ENCODE peak calls at places on chromosomes 5 and 9, in ten cellular contexts. D is lower lobe of right lung; C is lung; G is tibial nerve; Q is GM23248; H is CD8-positive, alpha-beta memory T cell; I is prostate gland; W is heart right ventricle; S is IMR-90; V is tibial artery. T is an unnamed sample. For H3K9me3, the result is how much of the 10 kb centered on the place peaks cover.

GRCh38 chr5:67089200-67089725 is 107.3 kb downstream of the CD180 start:
- DNase-seq in D (no peak), C (no peak), G (no peak), Q (peak), H (no peak), I (no peak), W (no peak), S (peak), V (no peak), T (no peak)

GRCh38 chr9:17018001-17018491 is 116.8 kb upstream of the CNTLN start:
- DNase-seq in D (no peak), C (no peak), G (peak), Q (peak), H (no peak), I (peak), W (peak), S (peak), V (peak), T (no peak)

GRCh38 chr5:65811004-65811403 is 89.0 kb downstream of the NLN start:
- DNase-seq in D (no peak), C (no peak), G (no peak), Q (peak), H (no peak), I (no peak), W (no peak), S (peak), V (no peak), T (no peak)

GRCh38 chr9:88724241-88724805 is 189.3 kb downstream of the NXNL2 start:
- DNase-seq in D (no peak), C (no peak), G (no peak), Q (no peak), H (no peak), I (no peak), W (no peak), S (no peak), V (no peak), T (no peak)

GRCh38 chr9:104992696-104993095 is 64.7 kb upstream of the ABCA1 start:
- DNase-seq in D (no peak), C (no peak), G (no peak), Q (peak), H (no peak), I (no peak), W (no peak), S (peak), V (no peak), T (no peak)

GRCh38 chr5:115666023-115666422 is 40.2 kb upstream of the TMED7 start:
- DNase-seq in D (no peak), C (no peak), G (no peak), Q (no peak), H (no peak), I (no peak), W (no peak), S (no peak), V (no peak), T (no peak)

GRCh38 chr5:134545070-134545868 is 19.8 kb downstream of the JADE2 start:
- DNase-seq in D (no peak), C (no peak), G (peak), Q (no peak), H (peak), I (no peak), W (peak), S (no peak), V (peak), T (no peak)

GRCh38 chr9:117104972-117105495 is 309.8 kb downstream of the ASTN2 start:
- DNase-seq in D (no peak), C (no peak), G (no peak), Q (no peak), H (no peak), I (no peak), W (no peak), S (peak), V (no peak), T (no peak)

GRCh38 chr5:145856285-145856818 is 16.5 kb downstream of the GRXCR2 start:
- DNase-seq in D (peak), C (no peak), G (peak), Q (peak), H (no peak), I (peak), W (peak), S (peak), V (peak), T (no peak)

GRCh38 chr5:36242534-36243144 is 914 bp upstream of the NADK2 start:
- DNase-seq in D (no peak), C (no peak), G (peak), Q (no peak), H (peak), I (no peak), W (no peak), S (no peak), V (no peak), T (no peak)

GRCh38 chr9:37295178-37295577 is 127.3 kb upstream of the GRHPR start:
- DNase-seq in D (no peak), C (no peak), G (no peak), Q (no peak), H (no peak), I (no peak), W (no peak), S (no peak), V (no peak), T (no peak)

GRCh38 chr9:74760031-74760700 is 127.6 kb downstream of the TRPM6 start:
- DNase-seq in D (no peak), C (no peak), G (no peak), Q (peak), H (no peak), I (no peak), W (no peak), S (peak), V (no peak), T (no peak)

GRCh38 chr5:153084476-153084875 is 406.0 kb upstream of the GRIA1 start:
- DNase-seq in D (no peak), C (no peak), G (no peak), Q (no peak), H (no peak), I (no peak), W (no peak), S (no peak), V (no peak), T (no peak)

GRCh38 chr9:136326061-136326776 is 1.1 kb upstream of the GPSM1 start:
- DNase-seq in D (no peak), C (no peak), G (no peak), Q (peak), H (no peak), I (no peak), W (peak), S (peak), V (no peak), T (no peak)

GRCh38 chr5:152288499-152288898 is 116.6 kb downstream of the NMUR2 start:
- DNase-seq in D (no peak), C (no peak), G (no peak), Q (no peak), H (no peak), I (no peak), W (peak), S (no peak), V (peak), T (no peak)

GRCh38 chr9:30697958-30698357 is 1686.5 kb upstream of the ACO1 start:
- DNase-seq in D (no peak), C (no peak), G (no peak), Q (no peak), H (no peak), I (no peak), W (no peak), S (no peak), V (no peak), T (no peak)

GRCh38 chr9:89877051-89878002 is 272.5 kb downstream of the GADD45G start:
- DNase-seq in D (peak), C (no peak), G (no peak), Q (no peak), H (no peak), I (no peak), W (no peak), S (no peak), V (no peak), T (no peak)

GRCh38 chr9:38036359-38037084 is 32.5 kb downstream of the SHB start:
- DNase-seq in D (no peak), C (no peak), G (no peak), Q (peak), H (no peak), I (peak), W (no peak), S (peak), V (peak), T (no peak)

GRCh38 chr9:9919174-9919573 is 693.6 kb downstream of the PTPRD start:
- DNase-seq in D (no peak), C (no peak), G (no peak), Q (no peak), H (no peak), I (no peak), W (no peak), S (no peak), V (no peak), T (no peak)

GRCh38 chr9:108854094-108854493 is 1.7 kb downstream of the ACTL7B start:
- DNase-seq in D (no peak), C (no peak), G (no peak), Q (no peak), H (no peak), I (no peak), W (no peak), S (no peak), V (no peak), T (no peak)

GRCh38 chr5:115457985-115458384 is 86.6 kb downstream of the FEM1C start:
- DNase-seq in D (no peak), C (no peak), G (no peak), Q (no peak), H (no peak), I (no peak), W (no peak), S (no peak), V (no peak), T (no peak)

GRCh38 chr5:112865128-112865527 is 4.0 kb downstream of the SRP19 start:
- DNase-seq in D (no peak), C (no peak), G (no peak), Q (no peak), H (no peak), I (no peak), W (no peak), S (no peak), V (no peak), T (no peak)

GRCh38 chr5:51495672-51496071 is 112.4 kb downstream of the ISL1 start:
- DNase-seq in D (no peak), C (no peak), G (no peak), Q (peak), H (no peak), I (no peak), W (no peak), S (peak), V (no peak), T (no peak)

GRCh38 chr5:108696407-108696806 is 51.3 kb upstream of the FER start:
- DNase-seq in D (no peak), C (no peak), G (no peak), Q (no peak), H (no peak), I (no peak), W (no peak), S (no peak), V (no peak), T (no peak)

GRCh38 chr5:17951392-17952169 is 317.3 kb downstream of the TAF11L14 start:
- DNase-seq in D (no peak), C (no peak), G (no peak), Q (no peak), H (no peak), I (peak), W (no peak), S (no peak), V (no peak), T (no peak)

GRCh38 chr5:48192-48591 is 43.8 kb upstream of the PLEKHG4B start:
- DNase-seq in D (no peak), C (no peak), G (no peak), Q (no peak), H (no peak), I (no peak), W (no peak), S (no peak), V (no peak), T (no peak)

GRCh38 chr5:97094579-97095317 is 47.7 kb downstream of the LIX1 start:
- DNase-seq in D (no peak), C (no peak), G (no peak), Q (no peak), H (no peak), I (no peak), W (no peak), S (no peak), V (no peak), T (no peak)

GRCh38 chr9:126061575-126061974 is 265.1 kb upstream of the MVB12B start:
- DNase-seq in D (no peak), C (no peak), G (no peak), Q (no peak), H (no peak), I (no peak), W (no peak), S (no peak), V (no peak), T (no peak)

GRCh38 chr9:132994410-132995120 is 16.1 kb downstream of the GFI1B start:
- DNase-seq in D (peak), C (no peak), G (no peak), Q (peak), H (no peak), I (peak), W (no peak), S (peak), V (no peak), T (no peak)

GRCh38 chr9:98101868-98102273 is 17.2 kb downstream of the TRIM14 start:
- DNase-seq in D (peak), C (no peak), G (no peak), Q (no peak), H (peak), I (no peak), W (no peak), S (peak), V (no peak), T (peak)

GRCh38 chr9:127580371-127580770 is 31.7 kb upstream of the STXBP1 start:
- DNase-seq in D (peak), C (no peak), G (no peak), Q (no peak), H (no peak), I (no peak), W (no peak), S (no peak), V (no peak), T (no peak)

GRCh38 chr9:130309689-130310455 is 44.3 kb downstream of the HMCN2 start:
- DNase-seq in D (peak), C (no peak), G (no peak), Q (no peak), H (no peak), I (no peak), W (no peak), S (no peak), V (no peak), T (no peak)
- H3K9me3 ChIP-seq in D (under half), C (under half), G (under half), Q (under half), H (under half), I (under half), W (under half), S (under half), V (under half), T (under half)

GRCh38 chr9:4097991-4098390 is 201.9 kb downstream of the GLIS3 start:
- DNase-seq in D (no peak), C (no peak), G (no peak), Q (peak), H (no peak), I (no peak), W (no peak), S (no peak), V (no peak), T (no peak)
- H3K27ac ChIP-seq in D (no peak), C (no peak), G (no peak), Q (peak), H (no peak), I (no peak), W (no peak), S (no peak), V (peak), T (no peak)

GRCh38 chr5:140049205-140049604 is 6.1 kb upstream of the NRG2 start:
- DNase-seq in D (no peak), C (no peak), G (no peak), Q (no peak), H (no peak), I (no peak), W (no peak), S (no peak), V (no peak), T (no peak)
- H3K9me3 ChIP-seq in D (under half), C (under half), G (under half), Q (under half), H (under half), I (under half), W (under half), S (under half), V (under half), T (under half)

GRCh38 chr9:69555802-69556201 is 116.4 kb downstream of the APBA1 start:
- DNase-seq in D (no peak), C (no peak), G (no peak), Q (no peak), H (no peak), I (no peak), W (no peak), S (no peak), V (no peak), T (no peak)
- H3K27ac ChIP-seq in D (no peak), C (no peak), G (no peak), Q (no peak), H (no peak), I (no peak), W (no peak), S (no peak), V (no peak), T (no peak)

GRCh38 chr5:123294544-123294943 is 128.7 kb downstream of the CEP120 start:
- DNase-seq in D (no peak), C (no peak), G (no peak), Q (no peak), H (no peak), I (no peak), W (no peak), S (no peak), V (no peak), T (no peak)
- H3K9me3 ChIP-seq in D (under half), C (under half), G (under half), Q (under half), H (under half), I (under half), W (under half), S (under half), V (under half), T (under half)

GRCh38 chr5:149134778-149135169 is 6.5 kb upstream of the ABLIM3 start:
- DNase-seq in D (no peak), C (no peak), G (no peak), Q (peak), H (no peak), I (no peak), W (no peak), S (no peak), V (no peak), T (no peak)
- H3K27ac ChIP-seq in D (no peak), C (peak), G (no peak), Q (peak), H (no peak), I (no peak), W (peak), S (no peak), V (peak), T (no peak)

DNA sequence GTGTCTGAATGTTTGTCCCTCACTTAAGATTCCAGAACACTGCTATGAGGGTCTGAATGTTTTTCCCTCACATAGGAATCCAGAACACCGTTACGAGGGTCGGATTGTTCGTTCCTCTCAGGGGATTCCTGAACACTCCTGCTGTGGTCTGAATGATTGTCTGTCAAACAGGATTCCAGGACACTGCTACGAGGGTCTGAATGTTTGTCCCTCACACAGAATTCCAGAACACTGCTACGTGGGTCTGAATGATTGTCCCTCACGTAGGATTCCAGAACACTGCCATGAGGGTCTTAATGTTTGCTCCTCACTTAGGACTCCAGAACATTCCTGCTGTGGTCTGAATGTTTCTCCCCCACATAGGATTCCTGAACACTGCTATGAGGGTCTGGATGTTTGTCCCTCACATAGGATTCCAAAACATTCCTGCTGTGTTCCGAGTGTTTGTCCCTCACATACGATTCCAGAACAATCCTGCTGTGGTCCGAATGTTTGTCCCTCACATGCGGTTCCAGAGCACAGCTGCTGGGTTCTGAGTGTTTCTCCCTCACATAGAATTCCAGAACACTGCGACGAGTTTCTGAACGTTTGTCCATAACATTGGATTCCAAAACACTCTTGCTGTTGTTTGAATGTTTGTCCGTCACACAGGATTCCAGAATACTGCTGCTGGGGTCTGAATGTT is 199.5 kb downstream of the FOXD4L6 start:
- DNase-seq in D (no peak), C (peak), G (no peak), Q (no peak), H (no peak), I (no peak), W (no peak), S (no peak), V (no peak), T (no peak)
- H3K9me3 ChIP-seq in D (half or more), C (under half), G (half or more), Q (under half), H (under half), I (under half), W (half or more), S (half or more), V (half or more), T (half or more)

GRCh38 chr9:68710082-68710481 is 5.0 kb downstream of the PIP5K1B start:
- DNase-seq in D (no peak), C (no peak), G (no peak), Q (no peak), H (no peak), I (no peak), W (no peak), S (no peak), V (no peak), T (no peak)
- H3K27ac ChIP-seq in D (no peak), C (no peak), G (no peak), Q (no peak), H (no peak), I (no peak), W (no peak), S (no peak), V (no peak), T (no peak)

GRCh38 chr9:93361995-93362394 is 89.5 kb upstream of the FAM120A start:
- DNase-seq in D (no peak), C (no peak), G (no peak), Q (no peak), H (no peak), I (no peak), W (no peak), S (no peak), V (no peak), T (no peak)
- H3K9me3 ChIP-seq in D (under half), C (under half), G (under half), Q (under half), H (under half), I (under half), W (under half), S (under half), V (under half), T (under half)

T was measured in effector memory CD4-positive, alpha-beta T cell.